ENCODE peak calls at places on chromosome 10, in seven cellular contexts. C is NCI-H1694 treated with DMSO at 0.1 percent for 48 hours; Q is breast epithelium; Z is CD4-positive, CD25-positive, alpha-beta regulatory T cell; F is CD8-positive, alpha-beta memory T cell; U is NCI-H2081 treated with DMSO at 0.1 percent for 48 hours; R is AG10803. J is an unnamed sample.

GRCh38 chr10:92126100-92126650 is 164.7 kb downstream of the CPEB3 start:
- DNase-seq in C (no peak), Z (no peak), R (no peak), Q (no peak), U (no peak), F (no peak), J (no peak)

GRCh38 chr10:113959383-113959760 is 84.3 kb upstream of the ADRB1 start:
- DNase-seq in U (no peak), F (no peak), Q (no peak), C (no peak), Z (no peak), R (no peak), J (no peak)

GRCh38 chr10:117364121-117364960 is 10.9 kb downstream of the PDZD8 start:
- DNase-seq in R (peak), F (no peak), U (no peak), Q (no peak), Z (no peak), C (no peak), J (no peak)

GRCh38 chr10:89279449-89279869 is 22.4 kb upstream of the IFIT2 start:
- DNase-seq in Q (no peak), U (no peak), C (no peak), R (peak), F (no peak), Z (no peak), J (no peak)

GRCh38 chr10:17123961-17124360 is 5.7 kb downstream of the CUBN start:
- DNase-seq in F (no peak), U (no peak), Q (no peak), R (no peak), Z (no peak), C (no peak), J (no peak)

GRCh38 chr10:15238553-15239335 is 70.3 kb upstream of the NMT2 start:
- DNase-seq in U (no peak), R (peak), F (no peak), Z (peak), C (no peak), Q (no peak), J (peak)

GRCh38 chr10:131730771-131731497 is 169.9 kb upstream of the PPP2R2D start:
- DNase-seq in C (no peak), F (no peak), Z (no peak), R (no peak), U (no peak), Q (no peak), J (no peak)

GRCh38 chr10:78250313-78251040 is 216.8 kb downstream of the RPS24 start:
- DNase-seq in Q (no peak), R (no peak), Z (no peak), F (no peak), U (no peak), C (no peak), J (no peak)

GRCh38 chr10:15805395-15806058 is 54.8 kb downstream of the MINDY3 start:
- DNase-seq in C (no peak), U (no peak), Q (no peak), F (no peak), R (no peak), Z (no peak), J (no peak)